ENCODE peak calls at places on chromosomes 4 and X, in six cellular contexts. D is SK-N-SH, T is GM12878, V is GM23338, S is A549, W is HepG2. N is an unnamed sample.

GRCh38 chrX:52368368-52369055 is at the start of gene XAGE2:
- DNase-seq in S (no peak), T (no peak), D (no peak), W (no peak), V (peak; percentile 5), N (no peak)

GRCh38 chr4:2806392-2807355 is 13.8 kb downstream of the SH3BP2 start:
- DNase-seq in V (no peak), T (no peak), D (peak; percentile 52), W (no peak), S (no peak), N (no peak)

GRCh38 chr4:73613130-73613529 is 7.1 kb downstream of the RASSF6 start:
- DNase-seq in V (no peak), W (no peak), D (no peak), T (no peak), S (no peak), N (no peak)

GRCh38 chr4:3481113-3481531 is 18.0 kb downstream of the DOK7 start:
- DNase-seq in V (no peak), W (no peak), T (no peak), S (no peak), D (no peak), N (no peak)

GRCh38 chr4:2141022-2141761 is 82.1 kb downstream of the NAT8L start:
- DNase-seq in T (peak; percentile 35), D (no peak), S (no peak), W (no peak), V (no peak), N (no peak)

GRCh38 chr4:53314257-53314656 is 51.6 kb downstream of the SCFD2 start:
- DNase-seq in W (no peak), T (no peak), V (no peak), D (no peak), S (no peak), N (no peak)

GRCh38 chrX:96841325-96841724 is 42.4 kb upstream of the RPA4 start:
- DNase-seq in S (no peak), W (no peak), V (no peak), D (no peak), T (no peak), N (no peak)

GRCh38 chr4:71545168-71545567 is 206.3 kb downstream of the SLC4A4 start:
- DNase-seq in T (no peak), W (no peak), D (no peak), V (no peak), S (no peak), N (no peak)

GRCh38 chrX:97527725-97528124 is 644.0 kb downstream of the RPA4 start:
- DNase-seq in W (no peak), V (no peak), S (no peak), T (no peak), D (no peak), N (no peak)

GRCh38 chr4:11954093-11954492 is 525.4 kb upstream of the HS3ST1 start:
- DNase-seq in D (no peak), T (no peak), S (peak; percentile 15), W (no peak), V (peak; percentile 71), N (no peak)

GRCh38 chrX:8731579-8732395 is at the start of gene ANOS1:
- DNase-seq in T (no peak), D (peak; percentile 58), S (peak; percentile 13), W (no peak), V (peak; percentile 76), N (no peak)

GRCh38 chr4:184464759-184465454 is 9.4 kb downstream of the IRF2 start:
- DNase-seq in S (no peak), V (no peak), W (peak; percentile 77), D (no peak), T (no peak), N (no peak)

DNA sequence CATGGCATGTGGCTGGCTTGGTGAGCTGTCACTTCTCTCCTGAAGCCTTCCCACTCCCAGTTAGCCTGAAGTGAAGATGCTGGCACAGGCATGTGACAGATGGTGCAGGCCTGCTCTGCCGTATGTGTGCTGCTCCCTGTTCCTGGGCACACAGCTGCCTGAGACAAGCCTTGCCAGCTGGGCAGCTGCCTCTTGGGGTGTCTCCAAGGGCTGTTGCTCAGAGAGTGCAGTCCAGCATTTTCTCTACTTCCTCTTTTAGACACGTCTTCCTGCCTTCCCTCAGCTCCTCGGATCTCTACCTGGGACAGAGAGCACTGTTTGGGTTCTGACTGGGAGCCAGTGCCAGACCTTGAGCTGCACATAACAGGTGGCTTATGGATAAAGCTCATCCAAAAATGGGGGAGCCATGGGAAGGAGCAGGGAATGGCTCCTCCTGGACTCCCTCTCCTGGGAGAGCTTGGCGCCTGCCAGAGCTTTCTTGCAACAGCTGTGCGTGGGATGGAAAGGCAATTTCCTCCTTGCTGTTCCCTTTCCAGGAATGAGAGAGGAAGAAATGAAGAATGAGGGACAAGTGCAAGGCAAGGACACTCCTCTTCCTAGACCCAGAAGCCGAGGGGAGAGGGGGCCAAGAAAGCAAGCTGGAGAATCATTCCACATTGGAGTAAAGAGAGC is 132.9 kb downstream of the MSL3 start:
- DNase-seq in T (no peak), D (no peak), S (no peak), V (no peak), W (no peak), N (no peak)
- TF ChIP-seq REST in T (no peak), D (no peak), S (no peak), V (no peak), W (no peak), N (no peak)

GRCh38 chr4:172787117-172787516 is 381.5 kb upstream of the GALNT7 start:
- DNase-seq in V (no peak), W (no peak), T (no peak), D (no peak), S (no peak), N (no peak)
- TF ChIP-seq REST in V (no peak), W (no peak), T (no peak), D (no peak), S (no peak), N (no peak)

GRCh38 chrX:16897445-16897844 is 27.3 kb upstream of the RBBP7 start:
- DNase-seq in V (no peak), D (no peak), S (no peak), T (no peak), W (no peak), N (no peak)

DNA sequence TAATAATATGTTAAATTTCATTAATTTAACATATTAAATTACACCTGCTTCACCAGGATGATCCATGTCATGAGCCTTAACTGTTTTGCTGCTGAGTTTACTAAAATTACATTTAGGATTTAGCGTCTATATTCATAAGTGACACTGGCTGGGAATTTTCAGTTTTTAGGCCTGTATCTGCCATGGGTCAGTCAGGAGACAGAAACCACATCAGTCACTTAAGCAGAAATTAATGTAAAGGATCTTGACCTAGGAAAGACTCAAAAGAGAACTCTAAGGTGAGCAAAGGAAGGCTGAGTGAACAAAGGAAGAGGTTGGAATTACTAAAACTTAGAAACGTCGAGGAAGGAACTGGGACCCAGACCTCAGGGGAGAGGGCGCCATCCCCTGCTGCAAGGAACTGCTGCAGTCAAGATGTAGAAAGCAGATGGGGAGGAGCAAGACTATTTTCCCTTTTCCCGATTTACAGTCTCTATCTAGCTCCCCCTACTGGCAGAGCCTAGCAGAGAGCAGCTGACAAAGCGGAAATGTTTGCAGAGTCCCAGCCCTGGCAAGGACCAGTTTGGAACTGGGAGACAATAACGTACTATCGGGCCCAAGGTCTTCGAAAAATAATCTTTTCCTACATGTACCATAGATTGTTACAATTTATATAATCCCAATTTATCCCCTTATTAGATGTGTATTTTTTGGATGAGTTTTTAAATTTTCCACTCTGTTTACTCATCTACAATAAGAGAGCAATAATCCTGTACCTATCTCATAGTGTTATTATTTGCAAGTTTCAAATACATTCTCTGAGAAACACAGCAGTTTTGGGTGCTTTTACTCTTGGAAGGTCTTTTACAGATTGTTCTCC is 22.6 kb upstream of the RBBP7 start:
- DNase-seq in V (peak; percentile 92), D (peak; percentile 67), S (peak; percentile 89), T (peak; percentile 25), W (peak; percentile 50), N (no peak)
- TF ChIP-seq REST in V (no peak), D (no peak), S (no peak), T (no peak), W (no peak), N (no peak)

DNA sequence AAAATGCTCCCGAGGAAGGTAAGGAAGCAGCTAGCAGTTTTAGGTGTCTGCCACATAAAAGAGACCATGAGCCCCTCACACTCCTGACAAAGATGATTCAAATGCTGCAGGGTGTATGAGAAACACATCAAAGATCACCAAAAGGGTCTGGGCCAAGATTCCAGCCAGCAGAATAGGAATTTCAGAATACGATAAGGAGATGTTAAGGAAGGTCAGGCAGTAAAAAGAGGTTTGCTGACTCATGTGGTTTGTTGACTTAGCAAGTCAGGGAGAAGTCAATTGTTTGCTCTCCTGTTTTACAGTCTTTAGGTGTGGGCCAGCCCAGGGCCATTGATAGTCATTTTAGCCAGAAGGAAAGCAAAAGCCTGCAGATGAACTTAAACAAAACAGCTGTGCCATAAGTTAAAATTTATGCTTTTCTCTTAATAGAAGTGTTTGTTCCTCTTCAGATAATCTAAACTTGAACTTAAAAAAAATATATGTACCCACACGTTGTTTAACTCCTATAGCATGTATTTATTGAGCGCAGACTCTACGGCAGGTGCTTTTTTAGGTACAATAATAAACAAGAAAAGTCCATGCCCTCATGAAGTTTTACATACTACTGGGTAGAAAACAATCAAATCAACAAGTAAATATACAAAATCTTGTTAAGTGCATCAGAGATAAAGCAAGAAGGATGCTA is 115.6 kb downstream of the CAMK2D start:
- DNase-seq in W (peak; percentile 81), T (no peak), V (peak; percentile 72), D (no peak), S (peak; percentile 94), N (no peak)
- TF ChIP-seq REST in W (no peak), T (no peak), V (no peak), D (no peak), S (no peak), N (no peak)

N was measured in HL-60.